ENCODE peak calls at places on chromosomes 12 and 14, in seven cellular contexts. O, S, U, M, R, B and T are unnamed samples.

GRCh38 chr12:12482150-12482761 is 80.4 kb downstream of the DUSP16 start:
- DNase-seq in O (no peak), S (no peak), U (no peak), M (no peak), R (no peak), B (no peak), T (no peak)

GRCh38 chr12:119068129-119068856 is 87.0 kb downstream of the SRRM4 start:
- DNase-seq in O (no peak), S (no peak), U (no peak), M (no peak), R (no peak), B (no peak), T (no peak)

GRCh38 chr12:42118136-42118879 is 26.4 kb downstream of the GXYLT1 start:
- DNase-seq in O (no peak), S (peak), U (no peak), M (no peak), R (no peak), B (no peak), T (no peak)

GRCh38 chr14:89793367-89793716 is 161.2 kb downstream of the EFCAB11 start:
- DNase-seq in O (no peak), S (no peak), U (no peak), M (no peak), R (no peak), B (no peak), T (no peak)

GRCh38 chr12:42855362-42855950 is 265.9 kb upstream of the PRICKLE1 start:
- DNase-seq in O (no peak), S (no peak), U (no peak), M (no peak), R (no peak), B (no peak), T (no peak)

GRCh38 chr14:89017417-89017816 is 193.0 kb downstream of the TTC8 start:
- DNase-seq in O (no peak), S (no peak), U (no peak), M (no peak), R (no peak), B (no peak), T (no peak)

GRCh38 chr12:1853716-1854115 is 33.4 kb downstream of the LRTM2 start:
- DNase-seq in O (no peak), S (no peak), U (no peak), M (no peak), R (no peak), B (no peak), T (no peak)

GRCh38 chr12:46546634-46547273 is 174.2 kb upstream of the SLC38A2 start:
- DNase-seq in O (no peak), S (peak), U (no peak), M (no peak), R (peak), B (no peak), T (no peak)

GRCh38 chr12:4962539-4963486 is 53.1 kb downstream of the KCNA1 start:
- DNase-seq in O (no peak), S (peak), U (no peak), M (no peak), R (no peak), B (no peak), T (no peak)

GRCh38 chr12:89950421-89950820 is 241.8 kb upstream of the ATP2B1 start:
- DNase-seq in O (no peak), S (no peak), U (no peak), M (no peak), R (no peak), B (no peak), T (no peak)

GRCh38 chr14:50007123-50007903 is 109.1 kb downstream of the VCPKMT start:
- DNase-seq in O (peak), S (no peak), U (no peak), M (no peak), R (no peak), B (no peak), T (no peak)

GRCh38 chr12:72271741-72272661 is at the start of gene TRHDE:
- DNase-seq in O (no peak), S (peak), U (no peak), M (no peak), R (no peak), B (peak), T (no peak)

GRCh38 chr14:76673261-76673660 is 88.0 kb upstream of the VASH1 start:
- DNase-seq in O (no peak), S (no peak), U (no peak), M (no peak), R (no peak), B (no peak), T (no peak)

GRCh38 chr14:104294628-104294982 is 156.2 kb downstream of the KIF26A start:
- DNase-seq in O (no peak), S (no peak), U (no peak), M (no peak), R (no peak), B (no peak), T (no peak)

GRCh38 chr14:89563503-89563902 is 146.5 kb upstream of the FOXN3 start:
- DNase-seq in O (no peak), S (no peak), U (no peak), M (no peak), R (no peak), B (no peak), T (no peak)

GRCh38 chr12:87469295-87469694 is 559.9 kb downstream of the C12orf50 start:
- DNase-seq in O (no peak), S (no peak), U (no peak), M (no peak), R (no peak), B (no peak), T (no peak)

GRCh38 chr12:53938276-53939140 is at the start of gene HOXC13:
- DNase-seq in O (peak), S (peak), U (peak), M (peak), R (peak), B (peak), T (no peak)